ENCODE peak calls at places on chromosomes 1 and 21, in eight cellular contexts. F is right lobe of liver, Q is A549, Y is Peyer's patch, R is tibial nerve, I is breast epithelium, Z is sigmoid colon, N is ovary. G is an unnamed sample.

GRCh38 chr1:44034976-44035716 is 3.9 kb upstream of the SLC6A9 start:
- DNase-seq in F (no peak), N (no peak), Q (no peak), Z (no peak), Y (no peak), R (no peak), I (no peak), G (no peak)

GRCh38 chr1:92822907-92823306 is 8.9 kb upstream of the RPL5 start:
- DNase-seq in F (no peak), R (no peak), I (no peak), N (no peak), Q (no peak), Y (no peak), Z (no peak), G (no peak)

GRCh38 chr1:69846267-69846666 is 278.5 kb downstream of the LRRC7 start:
- DNase-seq in F (no peak), R (no peak), N (no peak), Z (no peak), Q (no peak), Y (no peak), I (no peak), G (no peak)

GRCh38 chr1:6614019-6614952 is 755 bp downstream of the PHF13 start:
- DNase-seq in Q (no peak), I (peak; percentile 63), F (no peak), Z (peak; percentile 82), R (no peak), Y (peak; percentile 64), N (peak; percentile 85), G (peak; percentile 54)

GRCh38 chr1:68046423-68046822 is 4.0 kb downstream of the DIRAS3 start:
- DNase-seq in Z (no peak), Y (no peak), F (no peak), N (no peak), I (no peak), Q (no peak), R (no peak), G (no peak)

GRCh38 chr1:178931843-178932551 is 61.1 kb upstream of the ANGPTL1 start:
- DNase-seq in F (no peak), N (peak; percentile 85), I (no peak), R (peak; percentile 73), Q (no peak), Y (peak; percentile 80), Z (peak; percentile 96), G (peak; percentile 22)

GRCh38 chr21:42971897-42972275 is 2.5 kb upstream of the PKNOX1 start:
- DNase-seq in Q (no peak), Z (peak; percentile 58), F (no peak), I (no peak), N (no peak), Y (no peak), R (no peak), G (no peak)

GRCh38 chr1:50701706-50702317 is 258.3 kb downstream of the FAF1 start:
- DNase-seq in R (no peak), F (no peak), I (no peak), Q (no peak), Y (no peak), N (no peak), Z (no peak), G (no peak)

GRCh38 chr1:110341146-110341871 is 2.1 kb downstream of the RBM15 start:
- DNase-seq in Q (no peak), Z (no peak), N (peak; percentile 31), F (no peak), I (no peak), R (no peak), Y (no peak), G (no peak)

GRCh38 chr1:18632711-18633427 is 2.2 kb downstream of the PAX7 start:
- DNase-seq in Z (no peak), Q (peak; percentile 16), Y (no peak), I (no peak), R (no peak), F (no peak), N (no peak), G (peak; percentile 74)

GRCh38 chr1:245126530-245126929 is 28.3 kb upstream of the KIF26B start:
- DNase-seq in F (no peak), Z (no peak), I (no peak), Y (no peak), R (no peak), Q (no peak), N (no peak), G (no peak)

GRCh38 chr21:28084951-28085350 is 907.7 kb downstream of the LTN1 start:
- DNase-seq in I (no peak), Z (no peak), F (no peak), Y (no peak), R (no peak), Q (no peak), N (no peak), G (no peak)

GRCh38 chr1:40818264-40818961 is 34.8 kb downstream of the KCNQ4 start:
- DNase-seq in Y (peak; percentile 89), F (peak; percentile 77), N (peak; percentile 52), R (peak; percentile 24), Z (no peak), I (peak; percentile 62), Q (no peak), G (peak; percentile 66)

GRCh38 chr1:52906135-52906603 is 15.4 kb downstream of the ECHDC2 start:
- DNase-seq in Z (no peak), F (peak; percentile 95), R (no peak), Y (no peak), I (no peak), Q (no peak), N (no peak), G (peak; percentile 32)

GRCh38 chr21:36082140-36082742 is 12.4 kb downstream of the CBR1 start:
- DNase-seq in N (no peak), F (no peak), Y (no peak), I (no peak), R (no peak), Q (no peak), Z (no peak), G (no peak)

GRCh38 chr1:189970331-189971230 is 507.1 kb downstream of the BRINP3 start:
- DNase-seq in Y (no peak), N (no peak), Q (no peak), Z (no peak), F (no peak), I (no peak), R (no peak), G (no peak)

GRCh38 chr1:227884370-227885134 is 63.2 kb downstream of the WNT9A start:
- DNase-seq in Z (peak; percentile 65), Y (no peak), F (peak; percentile 36), Q (no peak), N (peak; percentile 18), R (peak; percentile 10), I (no peak), G (no peak)

GRCh38 chr1:237562247-237562823 is 328.4 kb downstream of the ZP4 start:
- DNase-seq in Y (no peak), I (no peak), N (no peak), R (no peak), F (no peak), Z (no peak), Q (peak; percentile 75), G (no peak)

GRCh38 chr1:32989160-32989894 is 24.7 kb upstream of the RNF19B start:
- DNase-seq in Z (peak; percentile 91), I (peak; percentile 54), Q (peak; percentile 79), N (peak; percentile 71), R (peak; percentile 45), F (no peak), Y (peak; percentile 35), G (peak; percentile 88)

GRCh38 chr21:25421327-25422028 is 185.8 kb downstream of the MRPL39 start:
- DNase-seq in F (no peak), R (no peak), I (no peak), Y (peak; percentile 74), N (no peak), Z (no peak), Q (peak; percentile 14), G (peak; percentile 35)
- TF ChIP-seq POLR2A in F (no peak), R (no peak), I (no peak), Y (no peak), N (no peak), Z (no peak), Q (no peak), G (no peak)

DNA sequence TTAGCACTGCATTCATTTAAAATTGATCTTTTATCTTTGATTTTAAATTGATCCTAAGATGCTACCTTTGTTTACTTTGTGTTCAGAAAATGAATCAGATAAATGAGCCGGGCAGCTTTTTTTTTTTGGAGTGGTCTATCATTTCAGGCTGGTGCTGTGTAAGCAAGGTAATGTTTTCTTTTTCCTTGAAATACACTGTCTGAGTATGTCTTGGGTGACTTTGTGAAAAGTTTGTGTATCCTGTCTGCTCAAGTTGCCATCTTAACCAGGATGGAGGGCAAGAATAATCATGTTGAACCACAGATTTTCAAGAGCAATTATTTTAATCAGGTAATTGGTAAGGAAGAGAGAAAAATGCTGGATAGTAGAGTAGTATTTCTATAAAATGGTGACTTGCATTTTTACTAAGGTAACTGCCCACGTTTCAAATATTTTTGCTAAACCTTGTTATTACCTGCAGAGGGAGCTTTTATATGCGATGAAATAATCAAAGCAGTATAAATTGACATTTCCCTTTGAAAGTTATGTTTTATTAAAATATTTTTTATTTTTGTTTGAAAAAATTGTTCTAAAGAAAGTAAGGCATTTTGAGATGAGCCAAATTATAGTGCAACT is 11.1 kb downstream of the ADGRL2 start:
- DNase-seq in R (no peak), I (no peak), Y (no peak), N (no peak), Z (no peak), F (no peak), Q (peak; percentile 28), G (no peak)
- TF ChIP-seq CTCF in R (no peak), I (peak; percentile 14), Y (no peak), N (no peak), Z (no peak), F (peak; percentile 54), Q (peak; percentile 39), G (peak; percentile 32)

DNA sequence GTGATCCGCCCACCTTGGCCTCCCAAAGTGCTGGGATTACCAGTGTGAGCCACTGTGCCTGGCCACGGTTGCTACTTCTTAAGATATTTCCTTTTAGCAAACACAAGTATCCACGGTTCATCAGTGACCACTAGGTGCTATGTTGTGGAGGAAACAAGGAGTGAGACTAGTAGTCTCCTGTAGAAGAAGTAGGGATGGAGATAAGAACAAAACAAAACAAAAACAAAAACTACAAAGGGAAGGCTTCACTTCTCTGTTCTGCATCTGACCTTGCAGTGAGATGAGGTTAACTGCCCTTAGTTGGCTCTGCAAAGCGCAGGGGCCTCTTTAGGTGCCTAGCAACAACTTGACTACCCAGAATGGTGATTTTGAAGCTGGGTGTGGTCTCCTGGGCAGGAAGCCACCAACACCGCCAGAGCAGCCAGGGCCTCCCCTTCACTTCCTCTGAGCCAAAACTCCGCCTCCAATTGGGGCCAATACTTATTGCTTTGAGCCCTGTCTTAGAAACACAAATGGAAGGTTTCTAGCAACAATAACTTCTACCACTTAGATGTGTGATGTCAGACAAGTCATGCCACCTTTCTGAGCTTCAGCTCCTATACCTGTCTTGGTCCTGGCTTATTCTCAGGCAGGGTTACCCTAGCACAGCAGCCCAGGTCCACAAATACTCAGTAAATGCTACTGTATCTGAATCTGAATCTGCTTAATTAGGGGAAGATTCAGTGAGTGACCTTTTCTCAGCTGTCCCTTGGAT is 12.7 kb upstream of the CDC42 start:
- DNase-seq in Q (peak; percentile 26), F (no peak), Y (peak; percentile 88), I (no peak), Z (peak; percentile 71), N (no peak), R (no peak), G (peak; percentile 89)
- H3K27ac ChIP-seq in Q (no peak overlapping the region), F (no peak overlapping the region), Y (peak overlapping the region; percentile 57), I (peak overlapping the region; percentile 25), Z (peak overlapping the region; percentile 6), N (no peak overlapping the region), R (no peak overlapping the region), G (peak overlapping the region; percentile 13)

DNA sequence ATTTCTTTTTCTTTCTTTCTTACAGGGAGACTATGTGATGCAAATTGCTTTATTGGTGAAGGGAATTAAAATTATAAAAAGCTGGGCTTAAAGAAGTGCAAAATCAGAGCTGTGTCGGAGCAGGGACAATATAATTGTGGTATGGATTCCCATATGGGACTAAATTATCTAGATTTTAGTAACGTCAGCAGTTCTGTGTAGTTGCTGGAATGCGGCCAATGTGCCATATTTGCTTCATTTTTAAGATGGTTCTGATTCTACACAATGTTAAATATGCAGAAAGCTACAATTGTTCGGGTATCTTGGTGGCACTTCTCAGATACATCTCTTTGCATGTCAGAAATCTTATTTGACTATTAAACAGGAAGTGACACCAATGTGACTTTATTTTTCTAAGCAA is 288.5 kb upstream of the ADGRL2 start:
- DNase-seq in F (no peak), Y (no peak), Q (no peak), I (no peak), R (no peak), N (no peak), Z (no peak), G (no peak)
- TF ChIP-seq POLR2A in F (no peak), Y (no peak), Q (no peak), I (no peak), R (no peak), N (no peak), Z (no peak), G (no peak)